ENCODE peak calls at places on chromosomes 4 and X, in nine cellular contexts. J is aorta; M is effector memory CD4-positive, alpha-beta T cell; V is ascending aorta; S is iPS DF 6.9; G is A549; O is endodermal cell; Q is psoas muscle; C is HCT116. D is an unnamed sample. For H3K4me1, the result is how much of the 10 kb centered on the place peaks cover.

GRCh38 chr4:143441678-143442077 is 71.8 kb upstream of the SMARCA5 start:
- DNase-seq in J (no peak), Q (no peak), O (no peak), V (no peak), C (no peak), M (no peak), G (no peak), S (no peak), D (no peak)

GRCh38 chr4:44354172-44354571 is 94.4 kb downstream of the KCTD8 start:
- DNase-seq in V (no peak), S (no peak), G (no peak), O (no peak), Q (no peak), C (no peak), M (no peak), J (no peak), D (no peak)

GRCh38 chr4:87052615-87053014 is 117.8 kb downstream of the AFF1 start:
- DNase-seq in C (no peak), M (no peak), Q (no peak), V (no peak), J (no peak), G (no peak), O (no peak), S (no peak), D (no peak)

GRCh38 chrX:104270916-104271512 is 16.3 kb upstream of the ESX1 start:
- DNase-seq in S (no peak), O (peak), Q (no peak), J (peak), M (no peak), V (peak), G (peak), C (peak), D (peak)

GRCh38 chr4:74456056-74456744 is 11.3 kb downstream of the AREG start:
- DNase-seq in O (no peak), Q (no peak), J (no peak), S (no peak), V (no peak), C (no peak), G (no peak), M (no peak), D (no peak)

GRCh38 chr4:76872556-76872955 is 25.4 kb downstream of the SOWAHB start:
- DNase-seq in O (no peak), M (no peak), G (no peak), J (no peak), Q (no peak), S (no peak), V (no peak), C (no peak), D (no peak)

GRCh38 chr4:75344915-75345314 is 169.3 kb downstream of the RCHY1 start:
- DNase-seq in M (no peak), V (no peak), O (no peak), J (no peak), C (no peak), G (no peak), Q (no peak), S (no peak), D (no peak)

GRCh38 chr4:52637116-52637515 is 22.0 kb downstream of the USP46 start:
- DNase-seq in Q (no peak), V (no peak), J (no peak), S (no peak), O (no peak), C (no peak), M (no peak), G (no peak), D (no peak)

GRCh38 chrX:153708415-153708814 is 15.8 kb downstream of the BCAP31 start:
- DNase-seq in C (no peak), O (peak), Q (peak), G (peak), J (peak), M (no peak), V (no peak), S (no peak), D (peak)

GRCh38 chrX:24332868-24333267 is 19.0 kb upstream of the SUPT20HL2 start:
- DNase-seq in O (no peak), Q (no peak), M (no peak), C (no peak), S (no peak), V (no peak), J (no peak), G (no peak), D (no peak)

GRCh38 chrX:153794018-153794896 is at the start of the genes IDH3G and SSR4:
- DNase-seq in S (peak), G (peak), V (peak), Q (peak), C (peak), J (peak), O (peak), M (peak), D (peak)

GRCh38 chr4:141652161-141652778 is 15.9 kb downstream of the IL15 start:
- DNase-seq in J (no peak), G (no peak), C (no peak), M (no peak), Q (no peak), O (no peak), S (no peak), V (no peak), D (no peak)

GRCh38 chrX:41382699-41383645 is 49.0 kb downstream of the DDX3X start:
- DNase-seq in G (no peak), J (no peak), M (no peak), C (peak), V (no peak), O (no peak), Q (no peak), S (no peak), D (no peak)

GRCh38 chr4:163495900-163496299 is 1.4 kb downstream of the TMA16 start:
- DNase-seq in Q (no peak), C (no peak), J (no peak), O (no peak), V (no peak), S (no peak), M (no peak), G (no peak), D (no peak)

GRCh38 chr4:71607780-71608673 is 175.9 kb downstream of the GC start:
- DNase-seq in G (peak), O (no peak), J (no peak), C (no peak), S (no peak), M (no peak), V (no peak), Q (no peak), D (no peak)

GRCh38 chr4:71498002-71498401 is 159.2 kb downstream of the SLC4A4 start:
- DNase-seq in G (no peak), M (no peak), V (no peak), S (no peak), O (no peak), Q (no peak), J (no peak), C (no peak), D (no peak)

GRCh38 chr4:73974352-73974751 is 7.5 kb downstream of the PF4 start:
- DNase-seq in O (no peak), M (no peak), V (no peak), G (no peak), S (no peak), C (no peak), Q (no peak), J (no peak), D (no peak)

GRCh38 chrX:2652106-2652505 is 39.0 kb upstream of the CD99 start:
- DNase-seq in C (no peak), V (no peak), S (peak), O (peak), G (no peak), J (no peak), M (no peak), Q (no peak), D (no peak)

GRCh38 chrX:23901065-23901464 is 6.7 kb downstream of the APOO start:
- DNase-seq in Q (no peak), C (peak), V (no peak), M (no peak), S (no peak), O (no peak), J (no peak), G (peak), D (no peak)

GRCh38 chr4:146661368-146661767 is 22.7 kb downstream of the POU4F2 start:
- DNase-seq in J (no peak), Q (no peak), M (no peak), O (no peak), V (no peak), C (no peak), G (no peak), S (no peak), D (no peak)

GRCh38 chr4:48109413-48110263 is 24.4 kb downstream of the TXK start:
- DNase-seq in C (peak), M (no peak), S (no peak), O (peak), V (no peak), Q (no peak), G (peak), J (no peak), D (no peak)

GRCh38 chrX:51148848-51149247 is 183.8 kb upstream of the NUDT10 start:
- DNase-seq in O (peak), G (no peak), S (no peak), V (no peak), Q (no peak), J (no peak), M (no peak), C (peak), D (no peak)

GRCh38 chr4:161714022-161714751 is 449.6 kb downstream of the FSTL5 start:
- DNase-seq in S (no peak), G (no peak), C (peak), O (no peak), Q (no peak), M (no peak), J (no peak), V (no peak), D (no peak)

GRCh38 chr4:137536789-137537561 is 4.7 kb upstream of the PCDH18 start:
- DNase-seq in M (no peak), O (no peak), G (no peak), Q (no peak), J (no peak), S (no peak), C (no peak), V (no peak), D (no peak)

GRCh38 chrX:39874202-39874816 is 223.4 kb downstream of the BCOR start:
- DNase-seq in S (no peak), G (no peak), M (no peak), J (no peak), Q (no peak), V (no peak), C (no peak), O (no peak), D (no peak)

GRCh38 chr4:89712141-89712540 is 124.8 kb downstream of the SNCA start:
- DNase-seq in O (no peak), V (no peak), Q (no peak), S (no peak), G (no peak), M (no peak), C (no peak), J (no peak), D (no peak)

GRCh38 chr4:13159041-13159620 is 325.0 kb downstream of the RAB28 start:
- DNase-seq in C (no peak), V (no peak), J (no peak), O (no peak), G (no peak), Q (no peak), S (no peak), M (no peak), D (no peak)

GRCh38 chr4:75248770-75249467 is 265.3 kb downstream of the RCHY1 start:
- DNase-seq in S (no peak), O (no peak), G (no peak), M (no peak), C (no peak), Q (no peak), V (no peak), J (no peak), D (no peak)

GRCh38 chr4:119040711-119041185 is 94.9 kb upstream of the MYOZ2 start:
- DNase-seq in J (no peak), S (no peak), C (no peak), Q (peak), O (peak), M (no peak), V (no peak), G (no peak), D (no peak)

GRCh38 chrX:14476169-14476568 is 53.2 kb upstream of the GLRA2 start:
- DNase-seq in S (no peak), G (no peak), J (no peak), M (no peak), O (no peak), V (no peak), Q (no peak), C (no peak), D (no peak)

GRCh38 chrX:134736351-134736750 is 78.1 kb upstream of the PLAC1 start:
- DNase-seq in Q (no peak), G (no peak), O (no peak), C (no peak), M (no peak), V (no peak), S (no peak), J (no peak), D (no peak)

GRCh38 chr4:24731448-24731847 is 63.9 kb upstream of the SOD3 start:
- DNase-seq in Q (no peak), M (no peak), C (no peak), V (no peak), O (no peak), J (no peak), S (no peak), G (no peak), D (no peak)

GRCh38 chr4:24734511-24734910 is 60.9 kb upstream of the SOD3 start:
- DNase-seq in O (no peak), G (no peak), S (no peak), V (no peak), C (no peak), M (no peak), Q (no peak), J (no peak), D (no peak)

GRCh38 chr4:24729041-24729730 is 66.2 kb upstream of the SOD3 start:
- DNase-seq in M (no peak), S (no peak), J (peak), G (no peak), V (peak), Q (no peak), C (no peak), O (no peak), D (no peak)

GRCh38 chr4:24727390-24727789 is 68.0 kb upstream of the SOD3 start:
- DNase-seq in S (no peak), C (no peak), O (peak), M (no peak), J (no peak), Q (no peak), G (no peak), V (no peak), D (no peak)

DNA sequence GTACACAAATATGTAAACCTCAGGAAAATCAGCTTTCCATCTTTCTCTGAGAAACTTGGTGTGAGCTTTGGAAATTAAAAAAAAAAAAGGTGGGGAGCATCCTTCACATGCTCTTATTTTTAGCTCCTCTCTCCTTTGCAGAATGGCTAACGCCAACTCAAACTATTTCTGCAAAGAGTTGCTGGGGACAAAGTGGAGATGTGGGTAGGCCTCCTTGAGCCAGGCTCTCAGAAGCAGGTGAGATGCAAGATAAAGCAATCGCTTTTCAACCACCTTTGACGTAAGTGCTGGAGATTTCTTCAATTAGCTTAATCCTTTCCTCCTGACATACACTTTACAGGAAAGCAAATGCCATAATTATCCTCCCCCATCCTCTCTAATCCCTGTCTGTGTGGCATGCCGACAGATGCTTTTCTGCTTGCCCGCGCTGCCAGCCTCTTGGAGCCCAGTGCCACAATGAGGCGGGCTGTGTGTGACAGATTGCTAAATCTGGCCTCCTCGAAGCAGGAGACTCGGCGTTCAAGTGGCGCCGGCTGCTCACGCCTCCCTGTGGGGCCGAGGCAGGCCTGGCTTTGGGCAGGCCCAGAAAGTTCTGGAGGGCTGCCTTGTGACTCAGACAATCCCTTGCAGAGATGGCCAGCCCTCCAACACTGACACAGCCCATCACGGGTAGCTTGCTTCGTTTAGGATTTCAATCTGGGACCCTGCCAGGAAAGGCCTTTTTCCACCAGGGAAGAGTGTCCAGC is 64.9 kb upstream of the SOD3 start:
- DNase-seq in M (no peak), S (no peak), Q (peak), C (no peak), G (no peak), V (peak), O (no peak), J (peak), D (peak)
- H3K4me3 ChIP-seq in M (no peak), S (no peak), Q (no peak), C (no peak), G (no peak), V (no peak), O (no peak), J (no peak), D (no peak)

GRCh38 chr4:34043131-34043530 is 2201.2 kb downstream of the ARAP2 start:
- DNase-seq in S (no peak), G (no peak), C (no peak), V (no peak), M (no peak), J (no peak), O (no peak), Q (no peak), D (no peak)

GRCh38 chr4:34039766-34040165 is 2204.5 kb downstream of the ARAP2 start:
- DNase-seq in V (no peak), G (no peak), O (no peak), M (no peak), S (no peak), C (no peak), J (no peak), Q (no peak), D (no peak)

GRCh38 chr4:34035225-34035624 is 2209.1 kb downstream of the ARAP2 start:
- DNase-seq in C (no peak), J (no peak), Q (no peak), O (no peak), G (no peak), V (no peak), S (no peak), M (no peak), D (no peak)

DNA sequence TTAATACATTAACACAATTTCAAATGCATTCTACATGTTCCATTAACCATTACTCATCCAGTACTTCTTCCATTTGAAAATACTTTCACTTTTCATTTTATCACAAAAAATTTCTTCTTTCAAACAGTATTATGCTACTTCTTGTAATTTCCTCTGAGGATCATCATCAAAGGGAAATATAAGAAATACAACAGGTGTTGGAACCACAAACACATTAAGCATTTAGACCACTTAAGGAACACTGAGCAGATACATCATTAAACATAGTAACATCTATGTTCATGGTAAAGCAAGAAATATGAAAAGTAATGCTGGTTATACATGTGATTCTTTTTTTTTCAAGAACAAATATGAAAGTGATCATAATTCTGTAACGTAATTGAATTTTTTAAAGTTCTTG is 2207.0 kb downstream of the ARAP2 start:
- DNase-seq in Q (no peak), M (no peak), G (no peak), V (no peak), J (no peak), S (no peak), O (no peak), C (no peak), D (no peak)
- H3K4me1 ChIP-seq in Q (under half), M (under half), G (under half), V (under half), J (under half), S (under half), O (under half), C (under half), D (under half)

DNA sequence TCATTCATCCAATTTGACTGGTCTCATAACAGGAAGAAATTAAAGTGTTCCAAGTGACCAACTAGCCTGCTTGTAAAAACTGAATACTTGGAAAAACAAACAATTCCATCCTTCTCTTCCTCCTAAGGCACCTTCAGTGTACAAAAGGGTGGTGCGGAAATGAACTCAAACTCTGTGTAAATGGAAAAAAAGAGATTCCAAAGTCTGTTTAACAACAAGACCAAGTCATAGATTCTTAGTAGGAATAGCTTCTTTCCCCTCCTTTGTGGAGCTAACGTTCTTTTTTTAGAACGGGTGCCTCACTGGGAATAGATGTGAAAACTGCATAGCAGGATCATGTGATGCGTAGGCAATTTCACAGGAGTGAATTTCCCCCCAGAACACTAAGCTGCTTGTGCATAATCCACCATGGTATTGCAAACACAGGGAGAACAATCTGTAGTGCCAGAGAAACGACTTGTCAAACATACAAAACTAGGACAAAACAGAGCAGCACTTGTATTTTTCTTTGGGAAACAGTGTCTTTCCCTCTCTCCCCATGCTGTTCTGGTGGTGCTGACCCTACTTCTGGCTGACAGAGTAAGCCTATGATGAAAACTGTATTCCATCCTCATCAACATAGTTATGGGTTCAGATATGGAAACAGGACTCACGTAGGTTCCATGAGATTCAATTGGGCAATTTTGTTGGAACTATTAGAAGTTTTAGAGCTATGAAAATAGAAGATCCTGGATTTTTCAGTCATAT is 13.2 kb upstream of the SOD3 start:
- DNase-seq in V (peak), G (no peak), M (no peak), J (no peak), O (no peak), Q (no peak), C (no peak), S (no peak), D (no peak)
- H3K4me3 ChIP-seq in V (no peak), G (no peak), M (no peak), J (no peak), O (no peak), Q (no peak), C (no peak), S (no peak), D (no peak)

DNA sequence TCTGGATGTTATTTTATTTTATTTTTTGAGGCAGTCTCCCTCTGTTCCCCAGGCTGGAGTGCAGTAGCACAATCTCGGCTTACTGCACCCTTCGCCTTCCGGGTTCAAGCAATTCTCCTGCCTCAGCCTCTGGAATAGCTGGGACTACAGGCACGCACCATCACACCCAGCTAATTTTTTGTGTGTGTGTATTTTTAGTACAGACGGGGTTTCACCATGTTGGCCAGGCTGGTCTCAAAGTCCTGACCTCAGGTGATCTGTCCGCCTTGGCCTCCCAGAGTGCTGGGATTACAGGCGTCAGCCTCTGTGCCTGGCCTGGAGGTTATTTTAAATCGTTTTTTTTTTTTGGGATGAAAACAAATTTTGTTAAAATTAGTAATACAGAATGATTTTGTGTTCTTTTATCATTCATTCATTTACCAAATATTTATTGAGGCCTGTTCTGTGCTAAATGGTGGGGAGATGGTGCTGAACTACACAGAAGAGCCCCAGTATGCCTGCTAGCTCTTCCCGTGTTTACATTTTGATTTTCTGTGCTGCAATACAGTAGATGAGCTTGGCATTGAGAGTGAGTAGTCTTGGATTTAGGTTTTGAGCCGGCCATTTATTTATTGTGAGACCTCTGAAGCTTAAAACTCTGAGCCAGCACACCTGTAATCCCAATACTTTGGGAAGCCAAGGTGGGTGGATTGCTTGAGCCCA is 22.7 kb downstream of the ADD1 start:
- DNase-seq in Q (peak), G (no peak), S (no peak), M (no peak), J (no peak), V (no peak), C (no peak), O (no peak), D (no peak)
- H3K4me1 ChIP-seq in Q (half or more), G (under half), S (under half), M (under half), J (under half), V (under half), C (under half), O (under half), D (under half)

GRCh38 chr4:8857682-8858187 is 13.9 kb downstream of the HMX1 start:
- DNase-seq in S (no peak), G (no peak), O (peak), C (no peak), M (no peak), V (no peak), Q (no peak), J (no peak), D (no peak)
- H3K4me3 ChIP-seq in S (peak), G (peak), O (no peak), C (no peak), M (no peak), V (peak), Q (no peak), J (no peak), D (no peak)

GRCh38 chrX:19739683-19740082 is 147.7 kb downstream of the SH3KBP1 start:
- DNase-seq in M (peak), C (peak), Q (peak), S (peak), V (peak), G (peak), O (peak), J (peak), D (peak)
- H3K4me1 ChIP-seq in M (under half), C (under half), Q (under half), S (under half), V (under half), G (under half), O (under half), J (under half), D (under half)